ENCODE peak calls at places on chromosome 21, in eight cellular contexts. X is type B pancreatic cell; Q is omental fat pad; N is EH; L is GM20000; S is stimulated activated CD4-positive, alpha-beta T cell treated with anti-CD3 and anti-CD28 coated beads, Interleukin-1b, Interleukin-23, amount 100 ng/mL, for 24 hours; J is sigmoid colon; C is Calu3. D is an unnamed sample.
A peak's percentile ranks its signal among the peaks of the same experiment; 100 is the strongest.

GRCh38 chr21:37165606-37166005 is 92.6 kb downstream of the TTC3 start:
- DNase-seq in Q (no peak), X (no peak), J (no peak), C (no peak), L (no peak), N (no peak), S (no peak), D (peak; percentile 85)

GRCh38 chr21:38471766-38472165 is 26.5 kb downstream of the ERG start:
- DNase-seq in X (no peak), N (no peak), S (no peak), J (no peak), Q (no peak), C (no peak), L (no peak), D (no peak)

GRCh38 chr21:41168391-41169257 is 664 bp downstream of the BACE2 start:
- DNase-seq in S (no peak), L (peak; percentile 45), Q (no peak), C (peak; percentile 26), N (peak; percentile 58), J (peak; percentile 90), X (no peak), D (peak; percentile 79)

GRCh38 chr21:15170614-15171013 is 105.8 kb upstream of the NRIP1 start:
- DNase-seq in L (no peak), C (no peak), J (no peak), Q (no peak), X (no peak), N (no peak), S (no peak), D (no peak)

GRCh38 chr21:42057861-42058437 is 13.2 kb upstream of the UMODL1 start:
- DNase-seq in L (no peak), N (no peak), S (no peak), X (no peak), J (no peak), C (no peak), Q (no peak), D (no peak)

GRCh38 chr21:45253180-45253579 is 34.5 kb downstream of the POFUT2 start:
- DNase-seq in L (no peak), Q (no peak), J (no peak), N (peak; percentile 72), X (no peak), S (no peak), C (no peak), D (peak; percentile 32)

GRCh38 chr21:42207426-42207825 is 11.5 kb upstream of the ABCG1 start:
- DNase-seq in Q (no peak), S (no peak), N (no peak), C (no peak), J (no peak), L (no peak), X (no peak), D (no peak)

GRCh38 chr21:39321424-39321823 is 8.0 kb upstream of the BRWD1 start:
- DNase-seq in S (no peak), X (no peak), L (no peak), J (no peak), Q (no peak), C (no peak), N (no peak), D (no peak)

GRCh38 chr21:16473965-16474364 is 744.2 kb downstream of the USP25 start:
- DNase-seq in J (no peak), C (no peak), Q (no peak), X (no peak), N (no peak), L (no peak), S (no peak), D (peak; percentile 1)

GRCh38 chr21:16587671-16588379 is 858.0 kb downstream of the USP25 start:
- DNase-seq in J (peak; percentile 73), X (no peak), Q (no peak), S (no peak), N (peak; percentile 41), C (no peak), L (no peak), D (peak; percentile 77)